ENCODE peak calls at places on chromosomes 12 and 14, in ten cellular contexts. W is adipocyte; H is GOT3; Y is activated CD4-positive, CD25-positive, alpha-beta regulatory T cell; T is GM19239; O is psoas muscle; S is pulmonary artery endothelial cell; A is foreskin fibroblast; R is amniotic stem cell; D is astrocyte of the cerebellum. G is an unnamed sample.
A peak's percentile ranks its signal among the peaks of the same experiment; 100 is the strongest.

GRCh38 chr12:49089831-49090773 is 4.5 kb downstream of the DHH start:
- DNase-seq in W (peak; percentile 65), H (no peak), Y (no peak), T (no peak), O (peak; percentile 52), S (no peak), A (peak; percentile 71), R (no peak), D (no peak), G (peak; percentile 78)

GRCh38 chr12:131900397-131900796 is 6.0 kb downstream of the ULK1 start:
- DNase-seq in W (no peak), H (no peak), Y (no peak), T (no peak), O (no peak), S (no peak), A (no peak), R (no peak), D (no peak), G (no peak)

GRCh38 chr14:72792051-72792788 is 101.7 kb downstream of the DPF3 start:
- DNase-seq in W (no peak), H (no peak), Y (no peak), T (no peak), O (peak; percentile 53), S (no peak), A (no peak), R (no peak), D (no peak), G (no peak)

GRCh38 chr14:56423591-56423991 is 156.0 kb upstream of the TMEM260 start:
- DNase-seq in W (peak; percentile 60), H (no peak), Y (no peak), T (no peak), O (no peak), S (no peak), A (peak; percentile 45), R (no peak), D (peak; percentile 8), G (no peak)

GRCh38 chr12:50589650-50590435 is 85.1 kb downstream of the DIP2B start:
- DNase-seq in W (peak; percentile 74), H (no peak), Y (no peak), T (no peak), O (no peak), S (peak; percentile 41), A (peak; percentile 63), R (peak; percentile 73), D (no peak), G (no peak)

GRCh38 chr12:65631621-65632111 is 192.6 kb upstream of the HMGA2 start:
- DNase-seq in W (peak; percentile 97), H (no peak), Y (no peak), T (no peak), O (no peak), S (peak; percentile 91), A (peak; percentile 99), R (peak; percentile 99), D (peak; percentile 98), G (no peak)

GRCh38 chr14:63766616-63767015 is 38.8 kb upstream of the SGPP1 start:
- DNase-seq in W (no peak), H (no peak), Y (no peak), T (no peak), O (no peak), S (no peak), A (no peak), R (no peak), D (no peak), G (no peak)

GRCh38 chr14:76884853-76885276 is 58.7 kb downstream of the LRRC74A start:
- DNase-seq in W (no peak), H (no peak), Y (no peak), T (no peak), O (peak; percentile 40), S (no peak), A (no peak), R (no peak), D (no peak), G (no peak)

GRCh38 chr12:108423486-108423885 is 84.4 kb upstream of the CMKLR1 start:
- DNase-seq in W (no peak), H (no peak), Y (no peak), T (no peak), O (no peak), S (no peak), A (no peak), R (no peak), D (no peak), G (no peak)

GRCh38 chr12:92259852-92260251 is 114.2 kb upstream of the BTG1 start:
- DNase-seq in W (peak; percentile 10), H (no peak), Y (no peak), T (no peak), O (no peak), S (no peak), A (peak; percentile 12), R (no peak), D (no peak), G (no peak)

GRCh38 chr14:102760485-102761193 is 16.6 kb upstream of the TRAF3 start:
- DNase-seq in W (no peak), H (no peak), Y (no peak), T (no peak), O (no peak), S (no peak), A (peak; percentile 31), R (no peak), D (no peak), G (no peak)

GRCh38 chr14:101937926-101938767 is 26.2 kb upstream of the DYNC1H1 start:
- DNase-seq in W (no peak), H (no peak), Y (no peak), T (no peak), O (no peak), S (no peak), A (no peak), R (no peak), D (no peak), G (no peak)

GRCh38 chr14:104882325-104882973 is 17.4 kb downstream of the CEP170B start:
- DNase-seq in W (no peak), H (no peak), Y (no peak), T (no peak), O (peak; percentile 8), S (no peak), A (peak; percentile 30), R (no peak), D (no peak), G (no peak)

G was measured in ecto neural progenitor cell.